ENCODE peak calls at places on chromosomes 13 and 19, in four cellular contexts. One of them, this sample, is unnamed.

GRCh38 chr13:94901070-94901469 is 188.7 kb upstream of the SOX21 start:
- DNase-seq in CD8-positive, alpha-beta memory T cell: no peak
- DNase-seq in mesendoderm: no peak
- DNase-seq in COR-L47: no peak
- DNase-seq in this sample: no peak

GRCh38 chr13:25678398-25678797 is 306.6 kb downstream of the ATP8A2 start:
- DNase-seq in mesendoderm: peak
- DNase-seq in CD8-positive, alpha-beta memory T cell: no peak
- DNase-seq in COR-L47: no peak
- DNase-seq in this sample: no peak

GRCh38 chr13:43143591-43143990 is 120.2 kb downstream of the DNAJC15 start:
- DNase-seq in COR-L47: no peak
- DNase-seq in mesendoderm: no peak
- DNase-seq in CD8-positive, alpha-beta memory T cell: no peak
- DNase-seq in this sample: no peak

GRCh38 chr13:40440990-40441820 is 225.2 kb downstream of the FOXO1 start:
- DNase-seq in COR-L47: no peak
- DNase-seq in mesendoderm: no peak
- DNase-seq in CD8-positive, alpha-beta memory T cell: no peak
- DNase-seq in this sample: no peak

GRCh38 chr19:27722625-27723024 is 1490.3 kb downstream of the UQCRFS1 start:
- DNase-seq in CD8-positive, alpha-beta memory T cell: no peak
- DNase-seq in mesendoderm: no peak
- DNase-seq in COR-L47: no peak
- DNase-seq in this sample: no peak

GRCh38 chr19:9620842-9621155 is 233 bp downstream of the ZNF561 start:
- DNase-seq in CD8-positive, alpha-beta memory T cell: no peak
- DNase-seq in mesendoderm: no peak
- DNase-seq in COR-L47: no peak
- DNase-seq in this sample: no peak

GRCh38 chr13:46372071-46372470 is 15.0 kb downstream of the RUBCNL start:
- DNase-seq in CD8-positive, alpha-beta memory T cell: no peak
- DNase-seq in mesendoderm: no peak
- DNase-seq in COR-L47: no peak
- DNase-seq in this sample: no peak

GRCh38 chr13:32669030-32669646 is 82.9 kb downstream of the PDS5B start:
- DNase-seq in mesendoderm: peak
- DNase-seq in CD8-positive, alpha-beta memory T cell: no peak
- DNase-seq in COR-L47: peak
- DNase-seq in this sample: peak

GRCh38 chr13:42065414-42065813 is 17.0 kb downstream of the DGKH start:
- DNase-seq in CD8-positive, alpha-beta memory T cell: no peak
- DNase-seq in mesendoderm: no peak
- DNase-seq in COR-L47: no peak
- DNase-seq in this sample: no peak